ENCODE peak calls at places on chromosomes 16 and 17, in eight cellular contexts. P is H1, I is endothelial cell of umbilical vein, N is HCT116, D is K562, X is GM12878, M is A549, H is HepG2. U is an unnamed sample.
A peak's percentile ranks its signal among the peaks of the same experiment; 100 is the strongest.

GRCh38 chr17:82384051-82384729 is 12.6 kb downstream of the UTS2R start:
- DNase-seq in D (no peak), M (no peak), H (peak; percentile 29), I (no peak), N (no peak), X (no peak), P (no peak), U (no peak)

GRCh38 chr17:78915872-78916632 is 9.1 kb downstream of the TIMP2 start:
- DNase-seq in I (peak; percentile 46), X (no peak), M (peak; percentile 74), H (no peak), D (no peak), P (no peak), N (peak; percentile 33), U (peak; percentile 89)

GRCh38 chr16:2428051-2428786 is 1.0 kb upstream of the CCNF start:
- DNase-seq in M (peak; percentile 44), I (no peak), D (peak; percentile 77), P (no peak), H (no peak), X (no peak), N (no peak), U (peak; percentile 47)

GRCh38 chr16:69324013-69324531 is 6.3 kb downstream of the PDF start:
- DNase-seq in I (no peak), P (no peak), N (no peak), M (no peak), X (no peak), D (peak; percentile 26), H (no peak), U (no peak)

GRCh38 chr17:58279016-58279671 is 1.6 kb downstream of the MPO start:
- DNase-seq in X (no peak), P (no peak), D (peak; percentile 14), I (no peak), M (no peak), N (no peak), H (no peak), U (peak; percentile 66)

GRCh38 chr16:55116165-55116894 is 185.7 kb downstream of the IRX5 start:
- DNase-seq in D (no peak), N (no peak), H (no peak), M (no peak), I (no peak), X (no peak), P (no peak), U (no peak)

GRCh38 chr17:63534816-63535455 is 11.8 kb downstream of the KCNH6 start:
- DNase-seq in H (no peak), M (no peak), P (no peak), X (no peak), I (no peak), D (no peak), N (no peak), U (no peak)

GRCh38 chr16:69859105-69859969 is 91.8 kb upstream of the CLEC18A start:
- DNase-seq in H (peak; percentile 93), I (peak; percentile 40), M (peak; percentile 54), D (peak; percentile 65), P (peak; percentile 25), N (peak; percentile 33), X (no peak), U (peak; percentile 13)

GRCh38 chr17:75691371-75692290 is 24.5 kb downstream of the SAP30BP start:
- DNase-seq in X (no peak), D (no peak), I (no peak), P (no peak), H (no peak), N (no peak), M (no peak), U (peak; percentile 96)

GRCh38 chr16:56667581-56668571 is at the start of gene MT1G:
- DNase-seq in M (no peak), I (no peak), X (no peak), N (no peak), P (no peak), D (no peak), H (peak; percentile 57), U (peak; percentile 79)

GRCh38 chr17:82687375-82687861 is 11.1 kb downstream of the RAB40B start:
- DNase-seq in D (no peak), N (no peak), P (no peak), M (peak; percentile 83), X (peak; percentile 4), I (no peak), H (no peak), U (no peak)

GRCh38 chr16:80932725-80933124 is 74.0 kb downstream of the CMC2 start:
- DNase-seq in H (no peak), P (no peak), I (peak; percentile 99), X (no peak), M (peak; percentile 37), N (no peak), D (no peak), U (no peak)

GRCh38 chr16:26316683-26317464 is 625.1 kb downstream of the HS3ST4 start:
- DNase-seq in P (peak; percentile 9), I (no peak), N (no peak), D (no peak), M (no peak), H (no peak), X (no peak), U (peak; percentile 5)

GRCh38 chr16:80719573-80719972 is 84.8 kb downstream of the CDYL2 start:
- DNase-seq in P (no peak), H (no peak), I (no peak), N (no peak), M (no peak), X (no peak), D (no peak), U (no peak)

GRCh38 chr16:75420987-75421819 is 12.1 kb downstream of the CFDP1 start:
- DNase-seq in X (no peak), H (peak; percentile 73), M (peak; percentile 45), I (no peak), N (no peak), P (peak; percentile 53), D (peak; percentile 49), U (peak; percentile 89)

GRCh38 chr17:16950488-16950887 is 21.4 kb downstream of the TNFRSF13B start:
- DNase-seq in H (no peak), M (no peak), N (no peak), D (no peak), X (no peak), P (no peak), I (no peak), U (no peak)

GRCh38 chr16:9308300-9309209 is 217.1 kb downstream of the HAPSTR1 start:
- DNase-seq in X (no peak), I (no peak), P (no peak), N (no peak), M (no peak), H (no peak), D (no peak), U (no peak)

GRCh38 chr17:37610971-37611370 is 1.8 kb upstream of the SYNRG start:
- DNase-seq in M (peak; percentile 46), D (no peak), P (no peak), X (no peak), N (no peak), H (no peak), I (no peak), U (peak; percentile 12)

GRCh38 chr17:16468428-16468992 is 23.5 kb downstream of the LRRC75A start:
- DNase-seq in D (no peak), M (no peak), P (no peak), I (no peak), X (no peak), H (peak; percentile 53), N (no peak), U (no peak)

GRCh38 chr17:59695943-59696681 is 11.1 kb downstream of the PTRH2 start:
- DNase-seq in X (no peak), P (no peak), N (no peak), M (peak; percentile 36), I (no peak), H (no peak), D (no peak), U (no peak)

GRCh38 chr16:23679274-23679985 is 741 bp downstream of the PLK1 start:
- DNase-seq in M (peak; percentile 48), I (peak; percentile 48), H (peak; percentile 63), X (no peak), D (peak; percentile 91), P (no peak), N (no peak), U (peak; percentile 87)

GRCh38 chr16:58198022-58198683 is at the start of gene CSNK2A2:
- DNase-seq in H (peak; percentile 56), X (no peak), I (no peak), M (peak; percentile 72), N (peak; percentile 32), D (peak; percentile 95), P (no peak), U (peak; percentile 85)
- TF ChIP-seq POLR2A in H (peak; percentile 19), X (peak; percentile 57), I (no peak), M (peak; percentile 36), N (no peak), D (peak; percentile 62), P (no peak), U (no peak)

GRCh38 chr16:87496101-87496801 is 3.4 kb upstream of the ZCCHC14 start:
- DNase-seq in H (no peak), I (no peak), D (no peak), X (peak; percentile 8), P (no peak), M (no peak), N (no peak), U (peak; percentile 82)
- TF ChIP-seq MAX in H (no peak), I (no peak), D (no peak), X (no peak), P (no peak), M (no peak), N (no peak), U (no peak)

GRCh38 chr16:50386139-50386538 is 17.4 kb upstream of the BRD7 start:
- DNase-seq in N (no peak), M (peak; percentile 21), H (no peak), D (peak; percentile 67), P (no peak), X (no peak), I (no peak), U (peak; percentile 21)

GRCh38 chr16:50384500-50385122 is 15.8 kb upstream of the BRD7 start:
- DNase-seq in D (no peak), H (no peak), M (no peak), N (no peak), X (no peak), P (no peak), I (no peak), U (no peak)

GRCh38 chr16:50376997-50377396 is 8.2 kb upstream of the BRD7 start:
- DNase-seq in P (no peak), I (no peak), X (no peak), D (no peak), N (no peak), H (no peak), M (no peak), U (no peak)

GRCh38 chr16:50378417-50378816 is 9.6 kb upstream of the BRD7 start:
- DNase-seq in D (no peak), X (no peak), H (no peak), I (no peak), P (no peak), M (no peak), N (no peak), U (no peak)

GRCh38 chr16:50381679-50382440 is 13.1 kb upstream of the BRD7 start:
- DNase-seq in I (no peak), D (peak; percentile 29), P (no peak), X (no peak), N (no peak), M (no peak), H (peak; percentile 68), U (peak; percentile 39)
- TF ChIP-seq CTCF in I (no peak), D (peak; percentile 38), P (peak; percentile 70), X (peak; percentile 27), N (peak; percentile 42), M (no peak), H (peak; percentile 77), U (peak; percentile 45)

DNA sequence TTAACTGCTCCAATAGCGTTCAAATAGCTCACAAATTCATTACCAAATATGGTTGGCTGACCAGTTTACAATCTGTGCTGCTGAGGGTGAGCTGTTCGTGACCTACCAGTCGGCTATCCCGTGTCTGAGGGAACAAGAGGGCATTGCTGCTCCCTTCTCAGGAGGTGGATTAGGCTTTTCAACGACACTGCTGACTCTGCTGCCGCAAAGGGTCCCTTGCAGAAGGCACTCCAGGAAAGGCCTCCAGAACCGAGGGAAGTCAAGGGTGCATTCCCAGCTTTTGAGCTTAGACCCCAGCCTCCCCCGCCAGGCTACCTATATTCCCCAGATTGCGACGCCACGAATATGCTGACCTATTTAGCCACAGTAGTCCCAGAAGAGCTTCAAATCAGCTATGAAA is 32.3 kb downstream of the GJC1 start:
- DNase-seq in I (no peak), M (no peak), X (no peak), H (no peak), D (no peak), N (no peak), P (no peak), U (no peak)
- TF ChIP-seq POLR2A in I (no peak), M (no peak), X (no peak), H (no peak), D (no peak), N (no peak), P (no peak), U (no peak)